ENCODE peak calls at places on chromosomes 4 and X, in seven cellular contexts. One of them, this sample, is unnamed.

GRCh38 chrX:12162420-12162819 is 24.1 kb downstream of the FRMPD4 start:
- DNase-seq in AG04450: no peak
- DNase-seq in coronary artery: no peak
- DNase-seq in spleen: no peak
- DNase-seq in Calu3: no peak
- DNase-seq in cardiac fibroblast: no peak
- DNase-seq in AG09319: peak
- DNase-seq in this sample: no peak

GRCh38 chr4:86977621-86978184 is 42.9 kb downstream of the AFF1 start:
- DNase-seq in AG04450: no peak
- DNase-seq in coronary artery: no peak
- DNase-seq in spleen: no peak
- DNase-seq in Calu3: peak
- DNase-seq in cardiac fibroblast: peak
- DNase-seq in AG09319: no peak
- DNase-seq in this sample: no peak

GRCh38 chr4:137378393-137379290 is 153.7 kb downstream of the PCDH18 start:
- DNase-seq in AG04450: no peak
- DNase-seq in coronary artery: no peak
- DNase-seq in spleen: no peak
- DNase-seq in Calu3: no peak
- DNase-seq in cardiac fibroblast: no peak
- DNase-seq in AG09319: no peak
- DNase-seq in this sample: no peak

GRCh38 chr4:119653990-119654389 is 25.4 kb upstream of the PDE5A start:
- DNase-seq in AG04450: no peak
- DNase-seq in coronary artery: no peak
- DNase-seq in spleen: no peak
- DNase-seq in Calu3: no peak
- DNase-seq in cardiac fibroblast: no peak
- DNase-seq in AG09319: no peak
- DNase-seq in this sample: no peak

GRCh38 chrX:33183366-33183765 is 28.0 kb downstream of the DMD start:
- DNase-seq in AG04450: peak
- DNase-seq in coronary artery: peak
- DNase-seq in spleen: no peak
- DNase-seq in Calu3: peak
- DNase-seq in cardiac fibroblast: peak
- DNase-seq in AG09319: no peak
- DNase-seq in this sample: no peak

GRCh38 chr4:128242601-128243000 is 45.0 kb downstream of the PGRMC2 start:
- DNase-seq in AG04450: no peak
- DNase-seq in coronary artery: no peak
- DNase-seq in spleen: no peak
- DNase-seq in Calu3: no peak
- DNase-seq in cardiac fibroblast: no peak
- DNase-seq in AG09319: no peak
- DNase-seq in this sample: no peak

GRCh38 chrX:12210921-12211320 is 72.6 kb downstream of the FRMPD4 start:
- DNase-seq in AG04450: no peak
- DNase-seq in coronary artery: no peak
- DNase-seq in spleen: no peak
- DNase-seq in Calu3: no peak
- DNase-seq in cardiac fibroblast: peak
- DNase-seq in AG09319: no peak
- DNase-seq in this sample: no peak

GRCh38 chr4:5378002-5378401 is 326.7 kb downstream of the STK32B start:
- DNase-seq in AG04450: no peak
- DNase-seq in coronary artery: no peak
- DNase-seq in spleen: no peak
- DNase-seq in Calu3: no peak
- DNase-seq in cardiac fibroblast: no peak
- DNase-seq in AG09319: no peak
- DNase-seq in this sample: no peak

GRCh38 chr4:17468638-17469221 is 43.2 kb downstream of the QDPR start:
- DNase-seq in AG04450: no peak
- DNase-seq in coronary artery: no peak
- DNase-seq in spleen: no peak
- DNase-seq in Calu3: peak
- DNase-seq in cardiac fibroblast: peak
- DNase-seq in AG09319: peak
- DNase-seq in this sample: no peak

GRCh38 chr4:8828869-8829268 is 42.8 kb downstream of the HMX1 start:
- DNase-seq in AG04450: no peak
- DNase-seq in coronary artery: peak
- DNase-seq in spleen: no peak
- DNase-seq in Calu3: no peak
- DNase-seq in cardiac fibroblast: no peak
- DNase-seq in AG09319: no peak
- DNase-seq in this sample: no peak

GRCh38 chr4:120156115-120156718 is 89.6 kb upstream of the MAD2L1 start:
- DNase-seq in AG04450: peak
- DNase-seq in coronary artery: no peak
- DNase-seq in spleen: no peak
- DNase-seq in Calu3: peak
- DNase-seq in cardiac fibroblast: peak
- DNase-seq in AG09319: peak
- DNase-seq in this sample: no peak

GRCh38 chr4:123659759-123660158 is 263.2 kb downstream of the SPRY1 start:
- DNase-seq in AG04450: no peak
- DNase-seq in coronary artery: no peak
- DNase-seq in spleen: no peak
- DNase-seq in Calu3: peak
- DNase-seq in cardiac fibroblast: peak
- DNase-seq in AG09319: no peak
- DNase-seq in this sample: no peak
- TF ChIP-seq CTCF in AG04450: peak
- TF ChIP-seq CTCF in coronary artery: no peak
- TF ChIP-seq CTCF in spleen: no peak
- TF ChIP-seq CTCF in Calu3: no peak
- TF ChIP-seq CTCF in cardiac fibroblast: peak
- TF ChIP-seq CTCF in AG09319: peak
- TF ChIP-seq CTCF in this sample: peak

GRCh38 chr4:169351860-169352259 is 81.1 kb upstream of the SH3RF1 start:
- DNase-seq in AG04450: no peak
- DNase-seq in coronary artery: no peak
- DNase-seq in spleen: no peak
- DNase-seq in Calu3: peak
- DNase-seq in cardiac fibroblast: peak
- DNase-seq in AG09319: no peak
- DNase-seq in this sample: no peak
- TF ChIP-seq CTCF in AG04450: no peak
- TF ChIP-seq CTCF in coronary artery: no peak
- TF ChIP-seq CTCF in spleen: no peak
- TF ChIP-seq CTCF in Calu3: no peak
- TF ChIP-seq CTCF in cardiac fibroblast: no peak
- TF ChIP-seq CTCF in AG09319: no peak
- TF ChIP-seq CTCF in this sample: no peak

GRCh38 chrX:42976729-42977366 is 198.9 kb upstream of the PPP1R2C start:
- DNase-seq in AG04450: no peak
- DNase-seq in coronary artery: no peak
- DNase-seq in spleen: no peak
- DNase-seq in Calu3: peak
- DNase-seq in cardiac fibroblast: no peak
- DNase-seq in AG09319: no peak
- DNase-seq in this sample: no peak
- TF ChIP-seq CTCF in AG04450: no peak
- TF ChIP-seq CTCF in coronary artery: no peak
- TF ChIP-seq CTCF in spleen: no peak
- TF ChIP-seq CTCF in Calu3: no peak
- TF ChIP-seq CTCF in cardiac fibroblast: no peak
- TF ChIP-seq CTCF in AG09319: no peak
- TF ChIP-seq CTCF in this sample: no peak

DNA sequence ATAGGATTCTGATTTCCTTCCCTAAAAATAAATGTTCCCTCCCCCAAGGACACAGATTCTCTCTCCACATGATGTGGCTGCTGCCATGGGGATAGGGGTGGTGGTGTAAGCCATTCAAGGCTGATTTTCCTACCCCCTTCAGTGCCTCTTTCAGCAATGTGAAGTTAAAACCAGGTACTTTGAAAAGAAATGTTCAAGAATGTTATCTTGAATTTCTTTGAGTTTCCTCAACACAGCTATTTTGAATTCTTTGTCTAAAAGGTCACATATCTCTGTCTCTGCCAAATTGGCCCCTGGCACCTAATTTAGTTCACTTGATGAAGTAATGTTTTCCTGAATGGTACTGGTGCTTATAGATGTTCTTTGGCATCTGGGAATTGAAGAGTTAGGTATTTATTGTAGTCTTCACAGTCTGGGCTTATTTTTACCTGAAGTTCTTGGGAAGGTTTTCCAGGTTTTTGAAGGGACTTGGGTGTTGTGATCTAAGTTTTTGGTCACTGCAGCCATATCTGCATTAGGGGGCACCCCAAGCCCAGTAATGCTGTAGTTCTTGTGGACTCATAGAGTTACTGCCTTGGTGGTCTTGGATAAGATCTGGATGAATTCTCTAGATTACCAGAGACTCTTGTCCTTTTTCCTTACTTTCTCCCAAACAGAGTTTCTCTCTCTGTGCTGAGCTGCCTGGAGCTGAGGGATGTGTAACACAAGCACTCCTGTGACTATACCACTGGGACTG is 7.6 kb upstream of the DIPK2B start:
- DNase-seq in AG04450: no peak
- DNase-seq in coronary artery: no peak
- DNase-seq in spleen: no peak
- DNase-seq in Calu3: no peak
- DNase-seq in cardiac fibroblast: no peak
- DNase-seq in AG09319: no peak
- DNase-seq in this sample: no peak
- TF ChIP-seq CTCF in AG04450: peak
- TF ChIP-seq CTCF in coronary artery: no peak
- TF ChIP-seq CTCF in spleen: no peak
- TF ChIP-seq CTCF in Calu3: no peak
- TF ChIP-seq CTCF in cardiac fibroblast: no peak
- TF ChIP-seq CTCF in AG09319: no peak
- TF ChIP-seq CTCF in this sample: no peak

DNA sequence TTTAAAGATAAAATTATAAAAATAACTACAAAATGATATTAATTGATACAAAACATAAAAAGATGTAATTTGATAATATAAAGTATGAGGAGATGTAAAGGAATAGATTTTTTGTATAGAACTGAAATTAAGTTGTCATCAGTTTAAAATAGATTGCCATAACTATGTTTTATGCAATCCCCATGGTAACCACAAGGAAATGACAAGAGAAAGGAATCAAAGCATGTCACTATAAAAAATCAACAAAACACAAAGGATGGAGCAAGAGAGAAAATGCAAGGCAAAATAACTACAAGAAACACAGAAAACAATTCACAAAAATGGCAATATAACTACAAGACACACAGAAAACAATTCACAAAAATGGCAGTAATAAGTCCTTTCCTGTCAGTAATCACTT is 27.0 kb upstream of the GUCY2F start:
- DNase-seq in AG04450: no peak
- DNase-seq in coronary artery: no peak
- DNase-seq in spleen: no peak
- DNase-seq in Calu3: no peak
- DNase-seq in cardiac fibroblast: no peak
- DNase-seq in AG09319: no peak
- DNase-seq in this sample: no peak
- TF ChIP-seq CTCF in AG04450: no peak
- TF ChIP-seq CTCF in coronary artery: no peak
- TF ChIP-seq CTCF in spleen: no peak
- TF ChIP-seq CTCF in Calu3: no peak
- TF ChIP-seq CTCF in cardiac fibroblast: no peak
- TF ChIP-seq CTCF in AG09319: no peak
- TF ChIP-seq CTCF in this sample: peak